ENCODE peak calls at places on chromosomes 4 and X, in five cellular contexts. One of them, this sample, is unnamed. For H3K36me3, the result is how much of the 10 kb centered on the place peaks cover.

GRCh38 chr4:108774809-108775530 is 12.1 kb upstream of the ETNPPL start:
- DNase-seq in esophagus squamous epithelium: no peak
- DNase-seq in sigmoid colon: no peak
- DNase-seq in suprapubic skin: no peak
- DNase-seq in K562: no peak
- DNase-seq in this sample: no peak

GRCh38 chr4:45770958-45771357 is 352.9 kb downstream of the GABRG1 start:
- DNase-seq in K562: no peak
- DNase-seq in esophagus squamous epithelium: no peak
- DNase-seq in sigmoid colon: no peak
- DNase-seq in suprapubic skin: no peak
- DNase-seq in this sample: no peak

GRCh38 chrX:7111518-7111917 is 36.0 kb upstream of the STS start:
- DNase-seq in sigmoid colon: no peak
- DNase-seq in K562: no peak
- DNase-seq in suprapubic skin: no peak
- DNase-seq in esophagus squamous epithelium: no peak
- DNase-seq in this sample: no peak

GRCh38 chr4:109248322-109248895 is 54.0 kb downstream of the COL25A1 start:
- DNase-seq in sigmoid colon: no peak
- DNase-seq in esophagus squamous epithelium: no peak
- DNase-seq in K562: no peak
- DNase-seq in suprapubic skin: no peak
- DNase-seq in this sample: no peak

GRCh38 chr4:60209588-60209987 is 990.5 kb upstream of the ADGRL3 start:
- DNase-seq in suprapubic skin: no peak
- DNase-seq in K562: no peak
- DNase-seq in esophagus squamous epithelium: no peak
- DNase-seq in sigmoid colon: no peak
- DNase-seq in this sample: no peak

GRCh38 chrX:9231491-9231890 is 197.6 kb upstream of the FAM9B start:
- DNase-seq in sigmoid colon: no peak
- DNase-seq in esophagus squamous epithelium: no peak
- DNase-seq in K562: no peak
- DNase-seq in suprapubic skin: no peak
- DNase-seq in this sample: no peak

GRCh38 chrX:116781926-116782325 is 319.1 kb upstream of the CT83 start:
- DNase-seq in esophagus squamous epithelium: no peak
- DNase-seq in suprapubic skin: no peak
- DNase-seq in sigmoid colon: peak
- DNase-seq in K562: no peak
- DNase-seq in this sample: no peak

GRCh38 chrX:54807524-54808108 is at the start of gene MAGED2:
- DNase-seq in sigmoid colon: no peak
- DNase-seq in suprapubic skin: no peak
- DNase-seq in K562: peak
- DNase-seq in esophagus squamous epithelium: no peak
- DNase-seq in this sample: peak

GRCh38 chrX:373641-374471 is 12.9 kb downstream of the PPP2R3B start:
- DNase-seq in K562: no peak
- DNase-seq in esophagus squamous epithelium: no peak
- DNase-seq in sigmoid colon: no peak
- DNase-seq in suprapubic skin: no peak
- DNase-seq in this sample: peak

GRCh38 chr4:123229326-123229725 is 167.3 kb upstream of the SPRY1 start:
- DNase-seq in sigmoid colon: no peak
- DNase-seq in suprapubic skin: no peak
- DNase-seq in esophagus squamous epithelium: no peak
- DNase-seq in K562: no peak
- DNase-seq in this sample: no peak

GRCh38 chrX:2264179-2265030 is 236.4 kb downstream of the DHRSX start:
- DNase-seq in sigmoid colon: no peak
- DNase-seq in esophagus squamous epithelium: no peak
- DNase-seq in suprapubic skin: peak
- DNase-seq in K562: no peak
- DNase-seq in this sample: peak

GRCh38 chrX:9885150-9885549 is 82.0 kb upstream of the CLDN34 start:
- DNase-seq in suprapubic skin: no peak
- DNase-seq in K562: peak
- DNase-seq in sigmoid colon: no peak
- DNase-seq in esophagus squamous epithelium: no peak
- DNase-seq in this sample: peak

GRCh38 chr4:1565598-1566295 is 118.4 kb downstream of the FAM53A start:
- DNase-seq in suprapubic skin: no peak
- DNase-seq in esophagus squamous epithelium: no peak
- DNase-seq in sigmoid colon: peak
- DNase-seq in K562: no peak
- DNase-seq in this sample: peak

GRCh38 chrX:17680732-17681413 is 56.4 kb upstream of the SCML1 start:
- DNase-seq in sigmoid colon: no peak
- DNase-seq in esophagus squamous epithelium: no peak
- DNase-seq in suprapubic skin: no peak
- DNase-seq in K562: no peak
- DNase-seq in this sample: no peak

GRCh38 chrX:19616959-19617358 is 101.7 kb upstream of the MAP3K15 start:
- DNase-seq in sigmoid colon: no peak
- DNase-seq in suprapubic skin: no peak
- DNase-seq in esophagus squamous epithelium: no peak
- DNase-seq in K562: no peak
- DNase-seq in this sample: no peak

GRCh38 chr4:8350326-8350725 is 80.8 kb downstream of the HTRA3 start:
- DNase-seq in K562: no peak
- DNase-seq in suprapubic skin: peak
- DNase-seq in sigmoid colon: peak
- DNase-seq in esophagus squamous epithelium: no peak
- DNase-seq in this sample: no peak

GRCh38 chr4:156497486-156497885 is 474.1 kb downstream of the PDGFC start:
- DNase-seq in suprapubic skin: no peak
- DNase-seq in esophagus squamous epithelium: no peak
- DNase-seq in K562: no peak
- DNase-seq in sigmoid colon: no peak
- DNase-seq in this sample: no peak

GRCh38 chrX:71669492-71669891 is 2.1 kb downstream of the LOC101059915 start:
- DNase-seq in esophagus squamous epithelium: no peak
- DNase-seq in K562: no peak
- DNase-seq in sigmoid colon: no peak
- DNase-seq in suprapubic skin: no peak
- DNase-seq in this sample: peak

GRCh38 chr4:189840356-189840755 is 100.3 kb upstream of the FRG1 start:
- DNase-seq in suprapubic skin: no peak
- DNase-seq in sigmoid colon: no peak
- DNase-seq in esophagus squamous epithelium: no peak
- DNase-seq in K562: no peak
- DNase-seq in this sample: no peak

GRCh38 chr4:121764702-121765367 is at the start of gene SMIM43:
- DNase-seq in esophagus squamous epithelium: no peak
- DNase-seq in K562: no peak
- DNase-seq in sigmoid colon: no peak
- DNase-seq in suprapubic skin: no peak
- DNase-seq in this sample: no peak

GRCh38 chr4:121764303-121764701 is 662 bp downstream of the SMIM43 start:
- DNase-seq in suprapubic skin: no peak
- DNase-seq in esophagus squamous epithelium: no peak
- DNase-seq in K562: no peak
- DNase-seq in sigmoid colon: no peak
- DNase-seq in this sample: no peak

GRCh38 chr4:121760205-121760604 is 4.8 kb downstream of the SMIM43 start:
- DNase-seq in esophagus squamous epithelium: no peak
- DNase-seq in K562: no peak
- DNase-seq in suprapubic skin: no peak
- DNase-seq in sigmoid colon: no peak
- DNase-seq in this sample: no peak

DNA sequence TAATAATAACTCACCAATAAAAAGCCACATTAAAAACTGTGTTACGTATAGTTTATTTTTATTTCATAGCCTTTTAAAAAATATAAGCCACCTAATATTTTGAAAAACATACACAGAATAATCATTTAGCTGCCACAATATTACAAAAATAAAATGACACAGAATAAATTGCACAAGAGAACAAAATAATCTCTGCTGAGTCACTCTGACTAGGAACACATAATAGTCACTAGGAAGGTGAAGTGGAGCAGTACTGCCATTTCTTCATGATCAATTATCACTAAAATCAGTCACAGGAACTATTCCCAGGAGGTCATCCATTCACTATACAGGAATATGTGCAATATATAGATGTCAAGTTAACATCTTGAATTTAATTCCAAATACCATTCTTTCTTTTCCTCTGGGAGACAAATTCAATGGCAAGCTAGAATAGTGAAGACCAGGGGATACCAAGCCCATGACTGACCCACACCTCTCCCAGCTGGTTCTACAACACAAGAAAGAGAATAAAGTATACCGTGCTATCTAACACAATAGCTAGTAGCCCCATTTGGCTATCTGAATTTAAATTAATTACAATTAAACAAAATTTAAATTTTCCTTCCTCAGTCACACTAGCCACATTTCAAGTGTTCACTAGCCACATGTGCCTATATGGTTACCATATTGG is 5.9 kb downstream of the SMIM43 start:
- DNase-seq in suprapubic skin: no peak
- DNase-seq in esophagus squamous epithelium: no peak
- DNase-seq in sigmoid colon: no peak
- DNase-seq in K562: no peak
- DNase-seq in this sample: no peak
- TF ChIP-seq POLR2A in suprapubic skin: no peak
- TF ChIP-seq POLR2A in esophagus squamous epithelium: no peak
- TF ChIP-seq POLR2A in sigmoid colon: no peak
- TF ChIP-seq POLR2A in K562: no peak
- TF ChIP-seq POLR2A in this sample: no peak

GRCh38 chr4:2688281-2688680 is 67.9 kb downstream of the TNIP2 start:
- DNase-seq in suprapubic skin: no peak
- DNase-seq in esophagus squamous epithelium: no peak
- DNase-seq in sigmoid colon: no peak
- DNase-seq in K562: no peak
- DNase-seq in this sample: no peak

GRCh38 chr4:2689114-2689513 is 67.0 kb downstream of the TNIP2 start:
- DNase-seq in suprapubic skin: no peak
- DNase-seq in sigmoid colon: no peak
- DNase-seq in esophagus squamous epithelium: no peak
- DNase-seq in K562: no peak
- DNase-seq in this sample: no peak

GRCh38 chr4:2689825-2690700 is 66.1 kb downstream of the TNIP2 start:
- DNase-seq in sigmoid colon: no peak
- DNase-seq in K562: no peak
- DNase-seq in esophagus squamous epithelium: no peak
- DNase-seq in suprapubic skin: no peak
- DNase-seq in this sample: peak

GRCh38 chr4:2686379-2687265 is 69.5 kb downstream of the TNIP2 start:
- DNase-seq in sigmoid colon: no peak
- DNase-seq in suprapubic skin: no peak
- DNase-seq in esophagus squamous epithelium: no peak
- DNase-seq in K562: no peak
- DNase-seq in this sample: no peak

DNA sequence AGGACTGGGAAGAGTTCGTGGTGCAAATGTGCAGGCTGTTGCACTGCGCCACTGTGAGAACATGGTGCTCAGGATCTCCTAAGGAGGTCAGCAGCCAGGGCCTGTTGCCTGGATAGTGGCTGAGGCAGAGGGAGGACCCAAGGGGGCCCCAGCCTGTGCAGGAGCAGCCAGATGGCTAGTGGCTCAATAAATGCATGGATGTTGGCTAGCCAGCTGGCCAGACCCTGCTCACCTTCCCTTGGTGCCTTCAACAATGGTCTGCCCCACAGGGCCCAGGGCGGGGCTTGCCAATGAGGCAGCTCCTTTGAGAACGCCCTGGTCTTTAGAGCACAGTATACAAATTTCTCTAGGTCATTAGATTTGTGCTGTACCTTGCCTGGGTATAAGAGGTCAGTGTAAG is 67.4 kb downstream of the TNIP2 start:
- DNase-seq in K562: no peak
- DNase-seq in esophagus squamous epithelium: no peak
- DNase-seq in sigmoid colon: no peak
- DNase-seq in suprapubic skin: no peak
- DNase-seq in this sample: no peak
- H3K36me3 ChIP-seq in K562: half or more
- H3K36me3 ChIP-seq in esophagus squamous epithelium: half or more
- H3K36me3 ChIP-seq in sigmoid colon: under half
- H3K36me3 ChIP-seq in suprapubic skin: half or more
- H3K36me3 ChIP-seq in this sample: half or more

DNA sequence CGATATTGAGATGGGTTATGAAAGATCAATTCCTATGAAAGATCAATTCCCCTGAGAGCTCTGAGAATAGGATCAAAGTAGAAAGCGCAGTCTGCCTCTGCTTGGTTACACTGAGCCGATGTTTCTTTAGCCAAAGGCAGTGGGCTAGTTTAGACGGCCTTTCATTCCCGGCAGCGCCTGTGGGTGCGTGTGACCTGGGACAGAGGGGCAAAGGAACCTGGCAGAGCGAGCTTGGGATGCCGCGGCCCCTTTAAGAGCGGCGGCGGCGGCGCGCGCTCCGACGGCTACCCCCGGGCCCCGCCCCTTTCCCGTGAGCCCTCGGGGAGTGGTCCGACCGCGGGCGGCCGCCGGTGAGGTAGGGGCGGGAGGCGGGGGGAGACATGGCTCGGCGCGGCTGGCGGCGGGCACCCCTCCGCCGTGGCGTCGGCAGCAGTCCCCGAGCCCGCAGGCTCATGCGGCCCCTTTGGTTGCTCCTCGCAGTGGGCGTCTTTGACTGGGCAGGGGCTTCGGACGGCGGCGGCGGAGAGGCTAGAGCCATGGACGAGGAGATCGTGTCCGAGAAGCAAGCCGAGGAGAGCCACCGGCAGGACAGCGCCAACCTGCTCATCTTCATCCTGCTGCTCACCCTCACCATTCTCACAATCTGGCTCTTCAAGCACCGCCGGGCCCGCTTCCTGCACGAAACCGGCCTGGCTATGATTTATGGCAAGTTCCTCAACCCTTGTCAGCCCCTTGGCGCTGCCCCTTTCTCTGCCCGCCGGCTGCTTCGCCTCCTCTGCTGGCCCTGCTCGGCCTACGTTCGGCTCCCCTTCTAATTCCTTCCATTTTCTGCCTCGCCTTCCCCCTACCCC is at the start of gene SLC9A6:
- DNase-seq in sigmoid colon: peak
- DNase-seq in K562: peak
- DNase-seq in suprapubic skin: peak
- DNase-seq in esophagus squamous epithelium: no peak
- DNase-seq in this sample: peak
- TF ChIP-seq POLR2A in sigmoid colon: no peak
- TF ChIP-seq POLR2A in K562: peak
- TF ChIP-seq POLR2A in suprapubic skin: no peak
- TF ChIP-seq POLR2A in esophagus squamous epithelium: no peak
- TF ChIP-seq POLR2A in this sample: no peak

GRCh38 chr4:6288871-6289270 is 19.2 kb downstream of the WFS1 start:
- DNase-seq in K562: no peak
- DNase-seq in esophagus squamous epithelium: no peak
- DNase-seq in suprapubic skin: no peak
- DNase-seq in sigmoid colon: no peak
- DNase-seq in this sample: no peak

GRCh38 chr4:6291784-6292297 is 22.2 kb downstream of the WFS1 start:
- DNase-seq in sigmoid colon: peak
- DNase-seq in esophagus squamous epithelium: no peak
- DNase-seq in suprapubic skin: no peak
- DNase-seq in K562: no peak
- DNase-seq in this sample: no peak

GRCh38 chr4:6290769-6291547 is 21.3 kb downstream of the WFS1 start:
- DNase-seq in suprapubic skin: no peak
- DNase-seq in sigmoid colon: peak
- DNase-seq in K562: no peak
- DNase-seq in esophagus squamous epithelium: no peak
- DNase-seq in this sample: no peak

GRCh38 chr4:6288342-6288741 is 18.7 kb downstream of the WFS1 start:
- DNase-seq in sigmoid colon: no peak
- DNase-seq in esophagus squamous epithelium: no peak
- DNase-seq in suprapubic skin: no peak
- DNase-seq in K562: no peak
- DNase-seq in this sample: no peak

GRCh38 chr4:6290256-6290655 is 20.6 kb downstream of the WFS1 start:
- DNase-seq in K562: no peak
- DNase-seq in sigmoid colon: no peak
- DNase-seq in esophagus squamous epithelium: no peak
- DNase-seq in suprapubic skin: no peak
- DNase-seq in this sample: no peak
- H3K36me3 ChIP-seq in K562: under half
- H3K36me3 ChIP-seq in sigmoid colon: half or more
- H3K36me3 ChIP-seq in esophagus squamous epithelium: half or more
- H3K36me3 ChIP-seq in suprapubic skin: half or more
- H3K36me3 ChIP-seq in this sample: half or more

This sample was measured in spleen.